ENCODE peak calls at places on chromosomes 13 and 19, in four cellular contexts. Z is stimulated activated CD8-positive, alpha-beta memory T cell treated with anti-CD3 and anti-CD28 coated beads, Interleukin-7, amount 100 ng/mL, for 1 hour; C is Ammon's horn; T is Right ventricle myocardium superior. M is an unnamed sample.

GRCh38 chr19:19119325-19120237 is 18.7 kb downstream of the TMEM161A start:
- DNase-seq in Z (no peak), T (no peak), C (no peak), M (no peak)

GRCh38 chr13:34435338-34435737 is 506.7 kb upstream of the NBEA start:
- DNase-seq in Z (no peak), C (no peak), T (no peak), M (no peak)

GRCh38 chr19:51971624-51972023 is 15.0 kb downstream of the ZNF350 start:
- DNase-seq in T (no peak), C (no peak), Z (no peak), M (no peak)

GRCh38 chr13:106096661-106097092 is 438.8 kb downstream of the EFNB2 start:
- DNase-seq in T (no peak), C (no peak), Z (no peak), M (no peak)

GRCh38 chr19:58311345-58311744 is 6.2 kb downstream of the ERVK3-1 start:
- DNase-seq in Z (no peak), C (peak), T (no peak), M (no peak)

GRCh38 chr19:50490411-50490811 is 13.8 kb upstream of the GARIN5A start:
- DNase-seq in Z (no peak), C (no peak), T (peak), M (no peak)

GRCh38 chr13:57409121-57409520 is 222.4 kb upstream of the PCDH17 start:
- DNase-seq in C (peak), T (no peak), Z (no peak), M (peak)

GRCh38 chr19:2136796-2137195 is 14.6 kb downstream of the AP3D1 start:
- DNase-seq in Z (no peak), T (no peak), C (no peak), M (no peak)

GRCh38 chr13:27449081-27449603 is 1.2 kb downstream of the MTIF3 start:
- DNase-seq in T (no peak), C (no peak), Z (no peak), M (no peak)

GRCh38 chr13:23889598-23890224 is 511 bp upstream of the MIPEP start:
- DNase-seq in Z (no peak), C (peak), T (no peak), M (no peak)

GRCh38 chr13:26873174-26873698 is 112.7 kb upstream of the GPR12 start:
- DNase-seq in C (no peak), T (no peak), Z (no peak), M (no peak)

GRCh38 chr19:16368385-16369305 is 44.0 kb downstream of the KLF2 start:
- DNase-seq in T (peak), Z (peak), C (no peak), M (no peak)

GRCh38 chr13:100301418-100301817 is 212.5 kb downstream of the PCCA start:
- DNase-seq in Z (no peak), T (no peak), C (no peak), M (no peak)

GRCh38 chr19:18604820-18605159 is 1.8 kb downstream of the CRLF1 start:
- DNase-seq in Z (no peak), T (no peak), C (no peak), M (no peak)

GRCh38 chr19:45556835-45557234 is 27.8 kb downstream of the OPA3 start:
- DNase-seq in C (no peak), Z (no peak), T (no peak), M (no peak)

GRCh38 chr19:31113250-31113685 is 236.0 kb downstream of the TSHZ3 start:
- DNase-seq in T (no peak), Z (no peak), C (no peak), M (no peak)

GRCh38 chr13:46655727-46656180 is 102.8 kb downstream of the LRCH1 start:
- DNase-seq in C (no peak), Z (no peak), T (no peak), M (peak)

GRCh38 chr19:30431591-30431990 is 59.4 kb downstream of the ZNF536 start:
- DNase-seq in Z (no peak), T (no peak), C (no peak), M (no peak)

GRCh38 chr13:114130131-114130707 is 2.2 kb downstream of the RASA3 start:
- DNase-seq in T (peak), Z (no peak), C (no peak), M (no peak)

GRCh38 chr19:7862413-7862951 is 11.7 kb downstream of the PRR36 start:
- DNase-seq in T (peak), C (no peak), Z (peak), M (peak)

GRCh38 chr19:35911790-35912189 is 3.7 kb upstream of the TYROBP start:
- DNase-seq in T (no peak), Z (no peak), C (no peak), M (no peak)

GRCh38 chr13:75876371-75877050 is 240.4 kb downstream of the LMO7 start:
- DNase-seq in Z (peak), T (peak), C (peak), M (peak)

GRCh38 chr19:40284501-40285352 is at the start of gene AKT2:
- DNase-seq in C (peak), T (no peak), Z (peak), M (no peak)

M was measured in occipital lobe.